ENCODE peak calls at places on chromosomes 16 and 17, in four cellular contexts. X is pancreas, O is left lung, W is mucosa of descending colon. C is an unnamed sample.

GRCh38 chr17:32492281-32492623 is 5.5 kb downstream of the CDK5R1 start:
- DNase-seq in X (no peak), O (no peak), W (no peak), C (no peak)

GRCh38 chr17:27666831-27667560 is 36.0 kb downstream of the LGALS9 start:
- DNase-seq in X (no peak), O (no peak), W (no peak), C (no peak)

GRCh38 chr17:81651692-81652091 is 4.7 kb downstream of the PDE6G start:
- DNase-seq in X (no peak), O (peak; percentile 53), W (no peak), C (peak; percentile 44)

GRCh38 chr17:34125010-34125409 is 130.1 kb upstream of the CCL2 start:
- DNase-seq in X (no peak), O (no peak), W (no peak), C (no peak)

GRCh38 chr17:80361495-80362220 is 53.3 kb upstream of the ENDOV start:
- DNase-seq in X (no peak), O (no peak), W (no peak), C (no peak)

GRCh38 chr16:53056528-53056881 is 1.7 kb downstream of the CHD9 start:
- DNase-seq in X (no peak), O (no peak), W (no peak), C (no peak)

GRCh38 chr17:72122668-72123495 is 2.1 kb downstream of the SOX9 start:
- DNase-seq in X (peak; percentile 49), O (peak; percentile 76), W (peak; percentile 71), C (no peak)

GRCh38 chr16:75113046-75113491 is 3.5 kb downstream of the LDHD start:
- DNase-seq in X (no peak), O (peak; percentile 63), W (no peak), C (no peak)

GRCh38 chr17:57874058-57874419 is 24.2 kb upstream of the MRPS23 start:
- DNase-seq in X (no peak), O (no peak), W (no peak), C (no peak)
- H3K4me3 ChIP-seq in X (no peak overlapping the region), O (no peak overlapping the region), W (no peak overlapping the region), C (no peak overlapping the region)

DNA sequence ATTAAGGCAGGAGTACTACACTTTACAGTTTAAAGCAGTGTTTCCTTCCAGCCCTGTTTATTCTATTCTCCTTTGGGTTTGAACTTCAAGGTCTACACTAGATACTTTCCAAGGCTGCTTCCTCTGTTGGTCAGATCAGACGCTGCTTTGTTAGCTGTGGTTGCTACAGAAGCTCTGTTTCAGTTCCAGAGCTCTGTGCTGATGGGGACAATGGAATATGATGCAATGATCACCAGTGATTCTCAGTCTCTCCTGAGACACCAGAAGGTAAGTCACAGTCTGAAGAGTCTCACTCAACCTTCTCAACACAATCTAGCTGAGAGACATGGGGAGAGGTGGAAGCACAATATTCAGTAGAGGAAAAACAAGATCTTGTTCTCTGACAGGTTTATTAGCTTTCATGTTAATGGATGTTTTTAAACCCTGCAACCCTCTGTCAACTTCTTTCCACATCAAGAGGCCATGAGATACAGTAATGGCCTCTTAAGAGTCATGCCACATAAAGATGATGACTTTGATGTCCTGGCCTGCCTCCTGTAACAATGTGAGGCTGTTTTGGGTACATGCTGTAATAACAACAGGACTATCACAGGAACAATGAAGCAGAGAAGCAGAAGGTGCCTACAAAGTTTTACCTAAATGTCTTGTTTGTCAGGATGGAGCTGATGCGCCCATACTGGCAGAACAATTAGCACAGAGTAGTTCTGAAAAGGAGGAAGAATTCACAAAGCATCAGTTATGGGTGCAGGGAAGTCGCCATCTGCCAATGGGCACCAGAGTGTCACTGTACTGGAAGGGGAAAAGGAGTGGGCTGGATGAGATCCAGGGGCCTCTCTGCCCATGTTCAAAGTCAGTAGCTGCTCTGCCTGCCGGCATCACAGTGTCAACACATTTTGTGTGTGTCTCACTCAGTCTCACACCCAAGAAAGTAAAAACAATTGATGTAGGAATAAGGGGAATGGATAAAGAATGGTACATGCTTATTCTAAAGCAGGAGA is 33.4 kb downstream of the PSME3IP1 start:
- DNase-seq in X (no peak), O (peak; percentile 10), W (no peak), C (no peak)
- TF ChIP-seq CTCF in X (no peak), O (no peak), W (no peak), C (no peak)

GRCh38 chr16:23836078-23836403 is 258 bp downstream of the PRKCB start:
- DNase-seq in X (no peak), O (no peak), W (no peak), C (no peak)
- H3K4me3 ChIP-seq in X (peak overlapping the region; percentile 41), O (peak overlapping the region; percentile 69), W (peak overlapping the region; percentile 24), C (no peak overlapping the region)

GRCh38 chr17:38850374-38850773 is 3.1 kb downstream of the RPL23 start:
- DNase-seq in X (no peak), O (no peak), W (no peak), C (no peak)
- TF ChIP-seq CTCF in X (no peak), O (no peak), W (no peak), C (no peak)

GRCh38 chr17:44354582-44355309 is 8.9 kb downstream of the FAM171A2 start:
- DNase-seq in X (peak; percentile 53), O (no peak), W (peak; percentile 64), C (no peak)

GRCh38 chr17:44355642-44356099 is 8.0 kb downstream of the FAM171A2 start:
- DNase-seq in X (no peak), O (peak; percentile 57), W (no peak), C (no peak)

GRCh38 chr17:44353656-44354331 is 8.7 kb downstream of the GRN start:
- DNase-seq in X (peak; percentile 51), O (peak; percentile 88), W (peak; percentile 54), C (no peak)

GRCh38 chr17:44356241-44356640 is 7.4 kb downstream of the FAM171A2 start:
- DNase-seq in X (no peak), O (no peak), W (no peak), C (no peak)

GRCh38 chr17:44355310-44355640 is 8.4 kb downstream of the FAM171A2 start:
- DNase-seq in X (no peak), O (peak; percentile 22), W (no peak), C (no peak)
- H3K4me3 ChIP-seq in X (no peak overlapping the region), O (no peak overlapping the region), W (no peak overlapping the region), C (no peak overlapping the region)

DNA sequence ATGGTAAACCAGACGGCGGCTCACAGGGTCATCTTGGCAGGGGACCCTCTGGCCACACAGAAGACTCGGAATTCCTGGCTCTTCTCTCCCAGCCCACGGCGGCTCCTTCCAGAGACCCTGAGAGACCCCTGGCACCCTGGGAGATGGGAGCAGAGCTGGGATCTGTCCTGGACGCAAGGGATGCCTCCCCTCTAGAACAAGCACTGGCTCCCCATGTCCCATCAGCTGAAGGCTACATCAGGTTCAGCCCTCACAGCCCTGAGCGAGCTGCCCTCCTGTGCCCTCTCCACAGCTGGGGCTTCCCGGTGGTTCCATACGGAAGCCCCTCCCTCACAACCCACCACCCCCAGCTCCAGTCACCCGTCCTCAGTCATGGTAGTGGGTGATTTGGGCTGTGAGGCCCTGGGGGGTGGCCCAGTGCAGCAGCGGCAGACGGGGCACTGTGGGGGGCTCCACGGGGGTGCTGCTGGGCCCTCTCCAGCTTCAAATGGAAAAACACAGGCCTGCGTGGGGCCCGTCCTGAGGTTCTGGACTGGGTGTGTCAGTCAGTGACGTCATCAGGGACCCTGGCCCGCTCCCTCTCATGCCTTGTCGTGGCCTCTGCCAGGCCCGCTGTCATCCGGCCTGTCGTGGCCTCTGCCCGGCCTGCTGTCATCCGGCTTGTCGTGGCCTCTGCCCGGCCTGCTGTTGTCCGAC is 13.0 kb upstream of the CBFA2T3 start:
- DNase-seq in X (no peak), O (peak; percentile 54), W (no peak), C (no peak)
- TF ChIP-seq CTCF in X (no peak), O (no peak), W (no peak), C (no peak)

C was measured in BJ.